ENCODE peak calls at places on chromosomes 13 and 19, in nine cellular contexts. One of them, this sample, is unnamed.

GRCh38 chr19:14632286-14632685 is 42.4 kb downstream of the ADGRE3 start:
- DNase-seq in NCI-H2171: peak
- DNase-seq in HCEC 1CT: no peak
- DNase-seq in epithelial cell of esophagus: peak
- DNase-seq in breast epithelium: no peak
- DNase-seq in activated T-cell treated with anti-CD3 and anti-CD28 coated beads, Interleukin-2, amount 50 U/mL, for 48 hours: peak
- DNase-seq in CD4-positive, CD25-positive, alpha-beta regulatory T cell: no peak
- DNase-seq in cardiac fibroblast: peak
- DNase-seq in left cardiac atrium: no peak
- DNase-seq in this sample: no peak

GRCh38 chr13:60164490-60164889 is 762 bp upstream of the DIAPH3 start:
- DNase-seq in left cardiac atrium: no peak
- DNase-seq in HCEC 1CT: peak
- DNase-seq in NCI-H2171: no peak
- DNase-seq in CD4-positive, CD25-positive, alpha-beta regulatory T cell: peak
- DNase-seq in cardiac fibroblast: peak
- DNase-seq in epithelial cell of esophagus: peak
- DNase-seq in breast epithelium: no peak
- DNase-seq in activated T-cell treated with anti-CD3 and anti-CD28 coated beads, Interleukin-2, amount 50 U/mL, for 48 hours: no peak
- DNase-seq in this sample: no peak

GRCh38 chr19:2923510-2923909 is 21.3 kb downstream of the ZNF77 start:
- DNase-seq in left cardiac atrium: no peak
- DNase-seq in HCEC 1CT: peak
- DNase-seq in epithelial cell of esophagus: peak
- DNase-seq in NCI-H2171: peak
- DNase-seq in breast epithelium: no peak
- DNase-seq in activated T-cell treated with anti-CD3 and anti-CD28 coated beads, Interleukin-2, amount 50 U/mL, for 48 hours: no peak
- DNase-seq in cardiac fibroblast: peak
- DNase-seq in CD4-positive, CD25-positive, alpha-beta regulatory T cell: no peak
- DNase-seq in this sample: peak

GRCh38 chr13:110327036-110327790 is 20.1 kb downstream of the COL4A2 start:
- DNase-seq in breast epithelium: no peak
- DNase-seq in activated T-cell treated with anti-CD3 and anti-CD28 coated beads, Interleukin-2, amount 50 U/mL, for 48 hours: no peak
- DNase-seq in CD4-positive, CD25-positive, alpha-beta regulatory T cell: no peak
- DNase-seq in epithelial cell of esophagus: no peak
- DNase-seq in HCEC 1CT: no peak
- DNase-seq in cardiac fibroblast: no peak
- DNase-seq in NCI-H2171: no peak
- DNase-seq in left cardiac atrium: no peak
- DNase-seq in this sample: no peak

GRCh38 chr19:14416743-14417214 is 2.4 kb downstream of the DDX39A start:
- DNase-seq in HCEC 1CT: no peak
- DNase-seq in epithelial cell of esophagus: peak
- DNase-seq in activated T-cell treated with anti-CD3 and anti-CD28 coated beads, Interleukin-2, amount 50 U/mL, for 48 hours: no peak
- DNase-seq in CD4-positive, CD25-positive, alpha-beta regulatory T cell: no peak
- DNase-seq in breast epithelium: no peak
- DNase-seq in NCI-H2171: no peak
- DNase-seq in left cardiac atrium: no peak
- DNase-seq in cardiac fibroblast: no peak
- DNase-seq in this sample: no peak

GRCh38 chr19:5397804-5398692 is 57.2 kb upstream of the ZNRF4 start:
- DNase-seq in activated T-cell treated with anti-CD3 and anti-CD28 coated beads, Interleukin-2, amount 50 U/mL, for 48 hours: peak
- DNase-seq in NCI-H2171: no peak
- DNase-seq in HCEC 1CT: no peak
- DNase-seq in epithelial cell of esophagus: no peak
- DNase-seq in cardiac fibroblast: no peak
- DNase-seq in left cardiac atrium: no peak
- DNase-seq in CD4-positive, CD25-positive, alpha-beta regulatory T cell: peak
- DNase-seq in breast epithelium: no peak
- DNase-seq in this sample: no peak

GRCh38 chr19:2811221-2811722 is 8.4 kb upstream of the ZNF554 start:
- DNase-seq in epithelial cell of esophagus: no peak
- DNase-seq in CD4-positive, CD25-positive, alpha-beta regulatory T cell: no peak
- DNase-seq in cardiac fibroblast: no peak
- DNase-seq in HCEC 1CT: no peak
- DNase-seq in activated T-cell treated with anti-CD3 and anti-CD28 coated beads, Interleukin-2, amount 50 U/mL, for 48 hours: no peak
- DNase-seq in left cardiac atrium: no peak
- DNase-seq in breast epithelium: no peak
- DNase-seq in NCI-H2171: no peak
- DNase-seq in this sample: no peak

GRCh38 chr19:44576843-44577565 is 36.4 kb upstream of the IGSF23 start:
- DNase-seq in CD4-positive, CD25-positive, alpha-beta regulatory T cell: no peak
- DNase-seq in cardiac fibroblast: peak
- DNase-seq in NCI-H2171: no peak
- DNase-seq in HCEC 1CT: peak
- DNase-seq in left cardiac atrium: no peak
- DNase-seq in epithelial cell of esophagus: peak
- DNase-seq in activated T-cell treated with anti-CD3 and anti-CD28 coated beads, Interleukin-2, amount 50 U/mL, for 48 hours: peak
- DNase-seq in breast epithelium: no peak
- DNase-seq in this sample: no peak

GRCh38 chr13:70604448-70604847 is 496.2 kb upstream of the KLHL1 start:
- DNase-seq in activated T-cell treated with anti-CD3 and anti-CD28 coated beads, Interleukin-2, amount 50 U/mL, for 48 hours: no peak
- DNase-seq in NCI-H2171: no peak
- DNase-seq in breast epithelium: no peak
- DNase-seq in HCEC 1CT: no peak
- DNase-seq in epithelial cell of esophagus: no peak
- DNase-seq in cardiac fibroblast: no peak
- DNase-seq in left cardiac atrium: no peak
- DNase-seq in CD4-positive, CD25-positive, alpha-beta regulatory T cell: no peak
- DNase-seq in this sample: no peak

GRCh38 chr13:48866204-48866603 is 109.5 kb upstream of the FNDC3A start:
- DNase-seq in activated T-cell treated with anti-CD3 and anti-CD28 coated beads, Interleukin-2, amount 50 U/mL, for 48 hours: no peak
- DNase-seq in breast epithelium: no peak
- DNase-seq in CD4-positive, CD25-positive, alpha-beta regulatory T cell: no peak
- DNase-seq in epithelial cell of esophagus: no peak
- DNase-seq in left cardiac atrium: no peak
- DNase-seq in HCEC 1CT: no peak
- DNase-seq in NCI-H2171: no peak
- DNase-seq in cardiac fibroblast: no peak
- DNase-seq in this sample: no peak

GRCh38 chr19:1808395-1808731 is 3.7 kb downstream of the ATP8B3 start:
- DNase-seq in cardiac fibroblast: no peak
- DNase-seq in activated T-cell treated with anti-CD3 and anti-CD28 coated beads, Interleukin-2, amount 50 U/mL, for 48 hours: no peak
- DNase-seq in CD4-positive, CD25-positive, alpha-beta regulatory T cell: no peak
- DNase-seq in left cardiac atrium: no peak
- DNase-seq in breast epithelium: no peak
- DNase-seq in NCI-H2171: no peak
- DNase-seq in HCEC 1CT: no peak
- DNase-seq in epithelial cell of esophagus: no peak
- DNase-seq in this sample: no peak

GRCh38 chr13:32511482-32511881 is 27.1 kb downstream of the N4BP2L2 start:
- DNase-seq in epithelial cell of esophagus: no peak
- DNase-seq in NCI-H2171: no peak
- DNase-seq in CD4-positive, CD25-positive, alpha-beta regulatory T cell: no peak
- DNase-seq in activated T-cell treated with anti-CD3 and anti-CD28 coated beads, Interleukin-2, amount 50 U/mL, for 48 hours: no peak
- DNase-seq in breast epithelium: no peak
- DNase-seq in HCEC 1CT: no peak
- DNase-seq in cardiac fibroblast: no peak
- DNase-seq in left cardiac atrium: no peak
- DNase-seq in this sample: no peak

GRCh38 chr19:40908981-40909380 is 26.9 kb upstream of the CYP2A7 start:
- DNase-seq in NCI-H2171: no peak
- DNase-seq in epithelial cell of esophagus: no peak
- DNase-seq in CD4-positive, CD25-positive, alpha-beta regulatory T cell: no peak
- DNase-seq in breast epithelium: no peak
- DNase-seq in HCEC 1CT: no peak
- DNase-seq in activated T-cell treated with anti-CD3 and anti-CD28 coated beads, Interleukin-2, amount 50 U/mL, for 48 hours: no peak
- DNase-seq in cardiac fibroblast: peak
- DNase-seq in left cardiac atrium: no peak
- DNase-seq in this sample: no peak

GRCh38 chr19:12156254-12157058 is at the start of gene ZNF625:
- DNase-seq in activated T-cell treated with anti-CD3 and anti-CD28 coated beads, Interleukin-2, amount 50 U/mL, for 48 hours: peak
- DNase-seq in CD4-positive, CD25-positive, alpha-beta regulatory T cell: no peak
- DNase-seq in left cardiac atrium: peak
- DNase-seq in NCI-H2171: peak
- DNase-seq in epithelial cell of esophagus: peak
- DNase-seq in cardiac fibroblast: peak
- DNase-seq in breast epithelium: peak
- DNase-seq in HCEC 1CT: peak
- DNase-seq in this sample: peak

GRCh38 chr13:45349438-45349837 is 8.5 kb upstream of the TPT1 start:
- DNase-seq in left cardiac atrium: no peak
- DNase-seq in HCEC 1CT: peak
- DNase-seq in cardiac fibroblast: peak
- DNase-seq in epithelial cell of esophagus: peak
- DNase-seq in activated T-cell treated with anti-CD3 and anti-CD28 coated beads, Interleukin-2, amount 50 U/mL, for 48 hours: no peak
- DNase-seq in CD4-positive, CD25-positive, alpha-beta regulatory T cell: no peak
- DNase-seq in NCI-H2171: no peak
- DNase-seq in breast epithelium: no peak
- DNase-seq in this sample: no peak

GRCh38 chr13:33015791-33016323 is 366 bp upstream of the KL start:
- DNase-seq in activated T-cell treated with anti-CD3 and anti-CD28 coated beads, Interleukin-2, amount 50 U/mL, for 48 hours: peak
- DNase-seq in CD4-positive, CD25-positive, alpha-beta regulatory T cell: no peak
- DNase-seq in breast epithelium: no peak
- DNase-seq in left cardiac atrium: no peak
- DNase-seq in epithelial cell of esophagus: no peak
- DNase-seq in cardiac fibroblast: no peak
- DNase-seq in NCI-H2171: no peak
- DNase-seq in HCEC 1CT: no peak
- DNase-seq in this sample: no peak

GRCh38 chr19:17686027-17686511 is 2.1 kb downstream of the UNC13A start:
- DNase-seq in HCEC 1CT: peak
- DNase-seq in left cardiac atrium: peak
- DNase-seq in breast epithelium: no peak
- DNase-seq in epithelial cell of esophagus: no peak
- DNase-seq in activated T-cell treated with anti-CD3 and anti-CD28 coated beads, Interleukin-2, amount 50 U/mL, for 48 hours: no peak
- DNase-seq in NCI-H2171: no peak
- DNase-seq in cardiac fibroblast: no peak
- DNase-seq in CD4-positive, CD25-positive, alpha-beta regulatory T cell: no peak
- DNase-seq in this sample: no peak

GRCh38 chr13:81396172-81396571 is 1055.2 kb upstream of the SPRY2 start:
- DNase-seq in breast epithelium: no peak
- DNase-seq in epithelial cell of esophagus: no peak
- DNase-seq in left cardiac atrium: no peak
- DNase-seq in HCEC 1CT: no peak
- DNase-seq in activated T-cell treated with anti-CD3 and anti-CD28 coated beads, Interleukin-2, amount 50 U/mL, for 48 hours: no peak
- DNase-seq in NCI-H2171: no peak
- DNase-seq in cardiac fibroblast: no peak
- DNase-seq in CD4-positive, CD25-positive, alpha-beta regulatory T cell: no peak
- DNase-seq in this sample: no peak

GRCh38 chr13:111394211-111394922 is 73.9 kb downstream of the TEX29 start:
- DNase-seq in epithelial cell of esophagus: no peak
- DNase-seq in cardiac fibroblast: no peak
- DNase-seq in left cardiac atrium: no peak
- DNase-seq in NCI-H2171: no peak
- DNase-seq in HCEC 1CT: no peak
- DNase-seq in activated T-cell treated with anti-CD3 and anti-CD28 coated beads, Interleukin-2, amount 50 U/mL, for 48 hours: no peak
- DNase-seq in CD4-positive, CD25-positive, alpha-beta regulatory T cell: no peak
- DNase-seq in breast epithelium: no peak
- DNase-seq in this sample: no peak

GRCh38 chr13:44748439-44748838 is 172.3 kb upstream of the TSC22D1 start:
- DNase-seq in left cardiac atrium: no peak
- DNase-seq in CD4-positive, CD25-positive, alpha-beta regulatory T cell: no peak
- DNase-seq in activated T-cell treated with anti-CD3 and anti-CD28 coated beads, Interleukin-2, amount 50 U/mL, for 48 hours: no peak
- DNase-seq in NCI-H2171: no peak
- DNase-seq in epithelial cell of esophagus: no peak
- DNase-seq in HCEC 1CT: no peak
- DNase-seq in cardiac fibroblast: no peak
- DNase-seq in breast epithelium: no peak
- DNase-seq in this sample: no peak

GRCh38 chr13:37747071-37747612 is 122.4 kb downstream of the TRPC4 start:
- DNase-seq in activated T-cell treated with anti-CD3 and anti-CD28 coated beads, Interleukin-2, amount 50 U/mL, for 48 hours: no peak
- DNase-seq in CD4-positive, CD25-positive, alpha-beta regulatory T cell: no peak
- DNase-seq in NCI-H2171: no peak
- DNase-seq in epithelial cell of esophagus: peak
- DNase-seq in cardiac fibroblast: peak
- DNase-seq in breast epithelium: no peak
- DNase-seq in HCEC 1CT: peak
- DNase-seq in left cardiac atrium: no peak
- DNase-seq in this sample: peak

GRCh38 chr13:39446865-39447264 is 156.1 kb downstream of the LHFPL6 start:
- DNase-seq in epithelial cell of esophagus: no peak
- DNase-seq in HCEC 1CT: no peak
- DNase-seq in left cardiac atrium: no peak
- DNase-seq in CD4-positive, CD25-positive, alpha-beta regulatory T cell: no peak
- DNase-seq in activated T-cell treated with anti-CD3 and anti-CD28 coated beads, Interleukin-2, amount 50 U/mL, for 48 hours: no peak
- DNase-seq in breast epithelium: no peak
- DNase-seq in NCI-H2171: no peak
- DNase-seq in cardiac fibroblast: no peak
- DNase-seq in this sample: no peak

GRCh38 chr19:51016798-51017683 is 2.5 kb downstream of the KLK10 start:
- DNase-seq in cardiac fibroblast: peak
- DNase-seq in left cardiac atrium: peak
- DNase-seq in HCEC 1CT: no peak
- DNase-seq in activated T-cell treated with anti-CD3 and anti-CD28 coated beads, Interleukin-2, amount 50 U/mL, for 48 hours: peak
- DNase-seq in epithelial cell of esophagus: peak
- DNase-seq in breast epithelium: peak
- DNase-seq in NCI-H2171: no peak
- DNase-seq in CD4-positive, CD25-positive, alpha-beta regulatory T cell: no peak
- DNase-seq in this sample: peak

GRCh38 chr19:7874080-7874856 is at the start of gene PRR36:
- DNase-seq in HCEC 1CT: no peak
- DNase-seq in left cardiac atrium: peak
- DNase-seq in cardiac fibroblast: no peak
- DNase-seq in CD4-positive, CD25-positive, alpha-beta regulatory T cell: no peak
- DNase-seq in breast epithelium: peak
- DNase-seq in activated T-cell treated with anti-CD3 and anti-CD28 coated beads, Interleukin-2, amount 50 U/mL, for 48 hours: peak
- DNase-seq in epithelial cell of esophagus: peak
- DNase-seq in NCI-H2171: peak
- DNase-seq in this sample: peak

GRCh38 chr19:4310247-4311121 is 6.1 kb downstream of the FSD1 start:
- DNase-seq in activated T-cell treated with anti-CD3 and anti-CD28 coated beads, Interleukin-2, amount 50 U/mL, for 48 hours: peak
- DNase-seq in NCI-H2171: no peak
- DNase-seq in CD4-positive, CD25-positive, alpha-beta regulatory T cell: no peak
- DNase-seq in cardiac fibroblast: peak
- DNase-seq in HCEC 1CT: no peak
- DNase-seq in breast epithelium: no peak
- DNase-seq in left cardiac atrium: no peak
- DNase-seq in epithelial cell of esophagus: peak
- DNase-seq in this sample: no peak

GRCh38 chr13:94269557-94269956 is 209.9 kb downstream of the DCT start:
- DNase-seq in HCEC 1CT: no peak
- DNase-seq in left cardiac atrium: no peak
- DNase-seq in cardiac fibroblast: no peak
- DNase-seq in activated T-cell treated with anti-CD3 and anti-CD28 coated beads, Interleukin-2, amount 50 U/mL, for 48 hours: no peak
- DNase-seq in breast epithelium: no peak
- DNase-seq in epithelial cell of esophagus: no peak
- DNase-seq in NCI-H2171: no peak
- DNase-seq in CD4-positive, CD25-positive, alpha-beta regulatory T cell: no peak
- DNase-seq in this sample: no peak

GRCh38 chr13:37495046-37495445 is 103.5 kb downstream of the POSTN start:
- DNase-seq in CD4-positive, CD25-positive, alpha-beta regulatory T cell: no peak
- DNase-seq in cardiac fibroblast: peak
- DNase-seq in epithelial cell of esophagus: peak
- DNase-seq in breast epithelium: peak
- DNase-seq in activated T-cell treated with anti-CD3 and anti-CD28 coated beads, Interleukin-2, amount 50 U/mL, for 48 hours: no peak
- DNase-seq in NCI-H2171: no peak
- DNase-seq in HCEC 1CT: no peak
- DNase-seq in left cardiac atrium: no peak
- DNase-seq in this sample: peak

GRCh38 chr19:29753190-29753933 is 38.3 kb upstream of the C19orf12 start:
- DNase-seq in epithelial cell of esophagus: no peak
- DNase-seq in cardiac fibroblast: no peak
- DNase-seq in breast epithelium: no peak
- DNase-seq in activated T-cell treated with anti-CD3 and anti-CD28 coated beads, Interleukin-2, amount 50 U/mL, for 48 hours: no peak
- DNase-seq in NCI-H2171: no peak
- DNase-seq in CD4-positive, CD25-positive, alpha-beta regulatory T cell: no peak
- DNase-seq in left cardiac atrium: no peak
- DNase-seq in HCEC 1CT: no peak
- DNase-seq in this sample: no peak

GRCh38 chr19:18418725-18419194 is 438 bp upstream of the SSBP4 start:
- DNase-seq in breast epithelium: no peak
- DNase-seq in activated T-cell treated with anti-CD3 and anti-CD28 coated beads, Interleukin-2, amount 50 U/mL, for 48 hours: no peak
- DNase-seq in epithelial cell of esophagus: peak
- DNase-seq in CD4-positive, CD25-positive, alpha-beta regulatory T cell: no peak
- DNase-seq in HCEC 1CT: no peak
- DNase-seq in cardiac fibroblast: peak
- DNase-seq in NCI-H2171: no peak
- DNase-seq in left cardiac atrium: peak
- DNase-seq in this sample: no peak

GRCh38 chr19:13102416-13102665 is 317 bp downstream of the LYL1 start:
- DNase-seq in epithelial cell of esophagus: no peak
- DNase-seq in left cardiac atrium: no peak
- DNase-seq in NCI-H2171: no peak
- DNase-seq in activated T-cell treated with anti-CD3 and anti-CD28 coated beads, Interleukin-2, amount 50 U/mL, for 48 hours: peak
- DNase-seq in cardiac fibroblast: peak
- DNase-seq in HCEC 1CT: no peak
- DNase-seq in CD4-positive, CD25-positive, alpha-beta regulatory T cell: no peak
- DNase-seq in breast epithelium: no peak
- DNase-seq in this sample: no peak

This sample was measured in AG08395.